ENCODE peak calls at places on chromosomes 6 and 20, in seven cellular contexts. Z, R, W, Y, K, V and N are unnamed samples.

GRCh38 chr6:159151266-159151855 is 17.8 kb upstream of the FNDC1 start:
- DNase-seq in Z (peak), R (peak), W (peak), Y (peak), K (no peak), V (peak), N (peak)

GRCh38 chr6:137729866-137730629 is 137.0 kb upstream of the TNFAIP3 start:
- DNase-seq in Z (no peak), R (peak), W (no peak), Y (peak), K (no peak), V (peak), N (peak)

GRCh38 chr6:151999194-151999593 is 191.7 kb downstream of the ESR1 start:
- DNase-seq in Z (no peak), R (no peak), W (no peak), Y (peak), K (no peak), V (no peak), N (no peak)

GRCh38 chr6:19796452-19796851 is 40.7 kb upstream of the ID4 start:
- DNase-seq in Z (no peak), R (no peak), W (no peak), Y (no peak), K (no peak), V (no peak), N (no peak)

GRCh38 chr6:134517145-134517658 is 199.3 kb upstream of the SGK1 start:
- DNase-seq in Z (peak), R (peak), W (peak), Y (peak), K (peak), V (peak), N (peak)

GRCh38 chr20:2132461-2132901 is 30.9 kb downstream of the STK35 start:
- DNase-seq in Z (no peak), R (no peak), W (no peak), Y (no peak), K (no peak), V (no peak), N (no peak)

GRCh38 chr20:19317240-19318069 is 105.0 kb downstream of the SLC24A3 start:
- DNase-seq in Z (no peak), R (no peak), W (no peak), Y (no peak), K (no peak), V (no peak), N (no peak)

GRCh38 chr6:135537782-135538301 is 40.3 kb upstream of the AHI1 start:
- DNase-seq in Z (no peak), R (no peak), W (no peak), Y (peak), K (no peak), V (peak), N (peak)

GRCh38 chr6:146526192-146526591 is 17.4 kb upstream of the RAB32 start:
- DNase-seq in Z (no peak), R (no peak), W (no peak), Y (no peak), K (no peak), V (no peak), N (peak)
- TF ChIP-seq CTCF in Z (no peak), R (peak), W (no peak), Y (peak), K (peak), V (no peak), N (peak)

GRCh38 chr6:148857817-148858390 is 111.1 kb downstream of the UST start:
- DNase-seq in Z (no peak), R (no peak), W (no peak), Y (peak), K (no peak), V (peak), N (peak)
- H3K4me3 ChIP-seq in Z (no peak), R (no peak), W (no peak), Y (no peak), K (no peak), V (no peak), N (no peak)

GRCh38 chr6:149429427-149430360 is 29.6 kb downstream of the SUMO4 start:
- DNase-seq in Z (no peak), R (no peak), W (no peak), Y (no peak), K (no peak), V (no peak), N (peak)
- TF ChIP-seq CTCF in Z (no peak), R (peak), W (no peak), Y (no peak), K (no peak), V (peak), N (no peak)

GRCh38 chr6:33431880-33432541 is 12.1 kb downstream of the SYNGAP1 start:
- DNase-seq in Z (no peak), R (no peak), W (no peak), Y (no peak), K (peak), V (no peak), N (no peak)

GRCh38 chr6:33430334-33430733 is 10.5 kb downstream of the SYNGAP1 start:
- DNase-seq in Z (no peak), R (no peak), W (no peak), Y (no peak), K (no peak), V (no peak), N (no peak)

GRCh38 chr6:33432546-33432945 is 12.7 kb downstream of the SYNGAP1 start:
- DNase-seq in Z (no peak), R (no peak), W (no peak), Y (no peak), K (no peak), V (no peak), N (no peak)

GRCh38 chr6:33429745-33430042 is 9.8 kb downstream of the SYNGAP1 start:
- DNase-seq in Z (no peak), R (no peak), W (no peak), Y (no peak), K (no peak), V (no peak), N (no peak)

GRCh38 chr6:33430991-33431879 is 11.4 kb downstream of the SYNGAP1 start:
- DNase-seq in Z (peak), R (peak), W (peak), Y (no peak), K (peak), V (peak), N (peak)
- H3K4me3 ChIP-seq in Z (no peak), R (no peak), W (no peak), Y (no peak), K (no peak), V (no peak), N (no peak)

DNA sequence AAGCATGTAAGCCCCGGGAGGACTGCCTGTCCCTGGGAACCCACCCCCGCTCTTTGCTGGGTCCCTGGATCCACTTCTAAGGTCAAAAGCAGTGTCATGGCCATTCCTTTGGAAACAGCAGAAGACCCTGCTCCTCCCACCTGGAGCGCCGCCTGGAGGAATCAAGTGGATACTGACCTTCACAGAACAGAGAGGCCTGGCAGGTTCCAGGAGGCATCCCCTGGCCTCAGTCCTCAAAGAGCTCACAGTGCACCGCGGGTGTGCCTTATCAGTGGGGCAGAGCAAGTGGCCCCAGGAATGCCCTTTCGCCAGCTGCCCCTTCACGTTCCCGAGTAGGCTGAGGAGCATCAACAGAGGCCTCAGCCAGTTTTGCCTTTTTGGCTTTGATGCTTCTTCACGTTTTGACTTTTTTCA is 11.1 kb upstream of the SLC4A11 start:
- DNase-seq in Z (no peak), R (no peak), W (no peak), Y (no peak), K (no peak), V (no peak), N (no peak)
- TF ChIP-seq CTCF in Z (no peak), R (peak), W (no peak), Y (no peak), K (no peak), V (peak), N (peak)

GRCh38 chr20:53574819-53575218 is 18.8 kb downstream of the ZNF217 start:
- DNase-seq in Z (no peak), R (no peak), W (no peak), Y (no peak), K (no peak), V (no peak), N (no peak)
- H3K4me3 ChIP-seq in Z (no peak), R (no peak), W (no peak), Y (no peak), K (no peak), V (no peak), N (no peak)

GRCh38 chr20:38173237-38174156 is 8.4 kb upstream of the TGM2 start:
- DNase-seq in Z (no peak), R (peak), W (peak), Y (peak), K (no peak), V (peak), N (peak)

GRCh38 chr20:38170219-38170902 is 5.3 kb upstream of the TGM2 start:
- DNase-seq in Z (no peak), R (no peak), W (no peak), Y (no peak), K (no peak), V (peak), N (no peak)

GRCh38 chr20:38171301-38172010 is 6.4 kb upstream of the TGM2 start:
- DNase-seq in Z (no peak), R (no peak), W (no peak), Y (no peak), K (no peak), V (peak), N (peak)

GRCh38 chr20:38170914-38171300 is 5.8 kb upstream of the TGM2 start:
- DNase-seq in Z (no peak), R (no peak), W (no peak), Y (no peak), K (no peak), V (no peak), N (peak)

GRCh38 chr20:38172344-38172743 is 7.3 kb upstream of the TGM2 start:
- DNase-seq in Z (no peak), R (no peak), W (no peak), Y (no peak), K (no peak), V (peak), N (peak)
- TF ChIP-seq CTCF in Z (no peak), R (peak), W (no peak), Y (no peak), K (no peak), V (peak), N (peak)

GRCh38 chr20:58650181-58650775 is 805 bp upstream of the STX16 start:
- DNase-seq in Z (peak), R (peak), W (peak), Y (no peak), K (no peak), V (no peak), N (no peak)
- H3K4me3 ChIP-seq in Z (peak), R (peak), W (peak), Y (peak), K (peak), V (peak), N (no peak)

GRCh38 chr6:149845549-149845948 is 18.6 kb downstream of the LRP11 start:
- DNase-seq in Z (no peak), R (no peak), W (no peak), Y (no peak), K (no peak), V (no peak), N (no peak)
- TF ChIP-seq CTCF in Z (no peak), R (no peak), W (no peak), Y (no peak), K (no peak), V (no peak), N (no peak)

DNA sequence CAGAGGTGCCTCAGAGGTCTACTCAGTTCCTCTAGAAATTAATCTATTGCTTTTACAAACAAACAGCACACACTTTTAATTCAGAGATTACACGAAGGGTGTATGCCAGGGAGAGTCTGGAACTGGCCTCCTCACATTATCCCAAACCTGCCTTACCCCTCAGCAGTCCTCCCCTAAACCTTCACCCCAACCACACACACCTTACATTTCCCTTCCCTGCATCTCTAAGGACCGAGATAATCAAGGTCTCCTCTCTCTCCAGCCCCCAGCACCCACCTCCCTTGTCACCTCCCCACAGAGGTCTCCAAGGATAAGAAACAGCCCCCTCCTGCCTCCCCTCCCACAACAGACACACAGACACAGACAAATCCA is 6.1 kb downstream of the HLA-DRB1 start:
- DNase-seq in Z (no peak), R (no peak), W (no peak), Y (no peak), K (no peak), V (no peak), N (no peak)
- H3K4me3 ChIP-seq in Z (no peak), R (peak), W (no peak), Y (no peak), K (no peak), V (no peak), N (no peak)